ENCODE peak calls at places on chromosomes 2 and 18, in eight cellular contexts. S is GM23338, X is neural progenitor cell, L is HCT116, W is PC-3, Q is SK-N-SH, B is GM23248, D is MM.1S. E is an unnamed sample.

GRCh38 chr2:66761826-66762225 is 326.9 kb downstream of the MEIS1 start:
- DNase-seq in X (no peak), W (no peak), B (no peak), S (no peak), D (no peak), Q (no peak), L (no peak), E (no peak)

GRCh38 chr2:81266106-81266505 is 961.6 kb upstream of the LRRTM1 start:
- DNase-seq in B (no peak), W (peak; percentile 53), D (peak; percentile 46), L (peak; percentile 48), S (peak; percentile 68), Q (no peak), X (peak; percentile 46), E (peak; percentile 17)

GRCh38 chr2:121237980-121238665 is 46.9 kb downstream of the TFCP2L1 start:
- DNase-seq in L (no peak), W (peak; percentile 2), B (peak; percentile 9), Q (no peak), D (no peak), X (no peak), S (no peak), E (no peak)

GRCh38 chr2:96095116-96095636 is 21.2 kb downstream of the ADRA2B start:
- DNase-seq in Q (no peak), L (no peak), B (no peak), X (no peak), W (no peak), D (no peak), S (no peak), E (no peak)

GRCh38 chr18:46518438-46518837 is 138.6 kb downstream of the LOXHD1 start:
- DNase-seq in D (no peak), X (peak; percentile 70), B (no peak), L (no peak), W (peak; percentile 19), Q (peak; percentile 61), S (peak; percentile 55), E (no peak)

GRCh38 chr2:42127425-42128424 is 41.4 kb upstream of the EML4 start:
- DNase-seq in D (peak; percentile 78), Q (no peak), L (no peak), W (no peak), X (no peak), S (no peak), B (no peak), E (peak; percentile 63)

GRCh38 chr2:234578389-234578788 is 81.5 kb upstream of the ARL4C start:
- DNase-seq in B (no peak), W (no peak), Q (no peak), X (no peak), L (no peak), D (no peak), S (no peak), E (no peak)

GRCh38 chr18:31225668-31226067 is 63.0 kb upstream of the DSC1 start:
- DNase-seq in S (peak; percentile 64), Q (no peak), X (peak; percentile 83), W (no peak), L (no peak), D (no peak), B (no peak), E (no peak)

GRCh38 chr2:20044778-20045177 is 6.7 kb downstream of the LAPTM4A start:
- DNase-seq in W (no peak), B (no peak), Q (no peak), L (no peak), D (no peak), X (no peak), S (no peak), E (no peak)

GRCh38 chr2:184187421-184187971 is 410.8 kb upstream of the ZNF804A start:
- DNase-seq in B (no peak), X (no peak), L (no peak), Q (no peak), W (no peak), D (no peak), S (no peak), E (no peak)

GRCh38 chr2:145032791-145033190 is 512.9 kb upstream of the ZEB2 start:
- DNase-seq in L (no peak), D (no peak), X (no peak), Q (no peak), S (peak; percentile 15), B (no peak), W (no peak), E (no peak)

GRCh38 chr18:62346327-62347090 is 21.4 kb downstream of the TNFRSF11A start:
- DNase-seq in L (no peak), S (peak; percentile 47), X (peak; percentile 39), D (no peak), W (no peak), B (no peak), Q (no peak), E (no peak)

GRCh38 chr2:157572725-157573124 is 55.9 kb downstream of the ACVR1C start:
- DNase-seq in B (peak; percentile 6), W (peak; percentile 43), X (no peak), S (peak; percentile 47), D (peak; percentile 72), L (peak; percentile 13), Q (peak; percentile 33), E (peak; percentile 70)

GRCh38 chr2:106270471-106270891 is 76.4 kb upstream of the UXS1 start:
- DNase-seq in S (peak; percentile 11), X (no peak), B (no peak), W (no peak), D (no peak), L (no peak), Q (no peak), E (no peak)

GRCh38 chr2:109348645-109349554 is 219.9 kb downstream of the SH3RF3 start:
- DNase-seq in B (no peak), D (peak; percentile 81), S (no peak), L (no peak), X (no peak), W (no peak), Q (no peak), E (no peak)

GRCh38 chr2:20525041-20526035 is 78.5 kb downstream of the RHOB start:
- DNase-seq in S (no peak), D (no peak), B (peak; percentile 89), L (no peak), W (peak; percentile 70), X (no peak), Q (no peak), E (no peak)

GRCh38 chr2:232535761-232536530 is 3.5 kb upstream of the CHRNG start:
- DNase-seq in Q (no peak), S (no peak), D (no peak), L (no peak), B (no peak), W (no peak), X (no peak), E (no peak)

GRCh38 chr2:32009479-32010256 is 1.1 kb downstream of the MEMO1 start:
- DNase-seq in D (peak; percentile 34), Q (peak; percentile 81), L (no peak), S (peak; percentile 50), X (peak; percentile 64), B (peak; percentile 72), W (peak; percentile 23), E (peak; percentile 66)

GRCh38 chr2:52659536-52659935 is 1108.1 kb upstream of the CHAC2 start:
- DNase-seq in L (no peak), S (no peak), X (no peak), B (peak; percentile 0), D (no peak), W (no peak), Q (no peak), E (no peak)

GRCh38 chr2:127400533-127400896 is 12.7 kb upstream of the MAP3K2 start:
- DNase-seq in Q (no peak), X (no peak), D (peak; percentile 30), B (no peak), L (no peak), S (no peak), W (no peak), E (no peak)

GRCh38 chr2:127401757-127402695 is 14.3 kb upstream of the MAP3K2 start:
- DNase-seq in S (no peak), D (no peak), X (no peak), L (no peak), W (peak; percentile 75), Q (no peak), B (peak; percentile 39), E (no peak)

GRCh38 chr2:127403460-127403859 is 14.8 kb upstream of the PROC start:
- DNase-seq in W (no peak), X (no peak), B (no peak), D (no peak), S (no peak), L (no peak), Q (no peak), E (no peak)

GRCh38 chr2:127398239-127398590 is 10.4 kb upstream of the MAP3K2 start:
- DNase-seq in D (no peak), W (peak; percentile 97), S (no peak), X (no peak), L (peak; percentile 81), Q (peak; percentile 70), B (peak; percentile 98), E (no peak)

GRCh38 chr2:127400897-127401756 is 13.4 kb upstream of the MAP3K2 start:
- DNase-seq in W (peak; percentile 84), S (peak; percentile 68), D (no peak), L (no peak), X (no peak), B (peak; percentile 71), Q (no peak), E (no peak)
- H3K27ac ChIP-seq in W (peak overlapping the region; percentile 83), S (no peak overlapping the region), D (no peak overlapping the region), L (no peak overlapping the region), X (no peak overlapping the region), B (no peak overlapping the region), Q (peak overlapping the region; percentile 20), E (no peak overlapping the region)

DNA sequence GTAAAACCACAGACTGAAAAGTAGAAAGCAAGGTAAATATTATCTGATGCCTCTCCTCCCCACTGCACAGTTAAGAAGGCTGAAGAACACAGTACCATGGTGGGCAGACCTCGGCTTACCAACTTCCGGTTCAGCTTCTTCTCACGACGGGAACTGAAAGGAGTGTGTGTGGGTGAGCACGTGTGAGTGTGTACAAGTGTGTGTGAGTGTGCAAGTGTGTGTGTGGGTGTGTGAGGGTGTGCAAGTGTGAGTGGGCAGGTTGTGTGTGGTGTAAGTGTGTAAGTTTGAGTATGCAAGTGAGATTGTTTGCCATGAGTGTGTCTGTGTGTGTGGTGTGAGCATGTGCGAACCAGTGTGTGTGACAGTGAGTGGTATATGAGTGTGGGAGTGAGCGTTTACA is 103.5 kb downstream of the ADD2 start:
- DNase-seq in Q (no peak), W (no peak), L (no peak), B (no peak), X (no peak), S (no peak), D (no peak), E (peak; percentile 14)
- TF ChIP-seq EZH2phosphoT487 in Q (no peak), W (no peak), L (no peak), B (no peak), X (no peak), S (no peak), D (no peak), E (no peak)

GRCh38 chr2:8985561-8986326 is 17.7 kb downstream of the MBOAT2 start:
- DNase-seq in X (no peak), L (no peak), Q (no peak), D (no peak), S (no peak), W (no peak), B (peak; percentile 70), E (no peak)
- H3K4me3 ChIP-seq in X (no peak overlapping the region), L (no peak overlapping the region), Q (no peak overlapping the region), D (no peak overlapping the region), S (no peak overlapping the region), W (no peak overlapping the region), B (no peak overlapping the region), E (no peak overlapping the region)

DNA sequence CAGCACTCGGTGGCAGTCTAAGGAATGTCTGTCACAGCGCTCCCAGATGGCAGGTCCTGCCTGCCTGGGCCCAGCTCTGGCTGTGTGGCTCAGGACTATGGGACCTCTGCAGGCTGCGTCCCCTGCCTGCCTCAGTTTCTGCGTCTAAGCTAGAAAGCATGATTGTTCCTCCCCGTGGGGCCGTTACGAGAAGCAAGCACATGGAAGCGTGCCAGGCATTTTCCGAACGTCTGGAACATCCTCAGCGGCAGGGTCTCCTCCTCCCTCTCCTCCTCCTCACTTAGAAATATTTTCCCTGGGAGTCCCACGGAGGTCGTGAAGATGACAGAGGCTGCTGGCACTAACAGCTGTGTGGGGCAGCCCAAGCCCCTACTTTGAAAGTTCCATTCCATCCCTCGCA is 43.3 kb downstream of the LRRFIP1 start:
- DNase-seq in X (no peak), S (no peak), W (no peak), B (no peak), Q (no peak), L (no peak), D (no peak), E (no peak)
- H3K27ac ChIP-seq in X (no peak overlapping the region), S (no peak overlapping the region), W (no peak overlapping the region), B (peak overlapping the region; percentile 92), Q (peak overlapping the region; percentile 96), L (no peak overlapping the region), D (no peak overlapping the region), E (peak overlapping the region; percentile 97)

E was measured in OCI-LY7.